ENCODE peak calls at places on chromosomes 13 and 19, in six cellular contexts. A is left lung; U is A673; X is NCI-H2107; L is hepatocyte; T is stimulated activated CD8-positive, alpha-beta memory T cell treated with anti-CD3 and anti-CD28 coated beads, Interleukin-2, amount 100 ng/mL, for 48 hours. I is an unnamed sample.

GRCh38 chr13:105762096-105762495 is 773.4 kb downstream of the EFNB2 start:
- DNase-seq in A (no peak), U (no peak), X (no peak), L (no peak), T (no peak), I (no peak)

GRCh38 chr19:609001-609340 is 19.3 kb downstream of the HCN2 start:
- DNase-seq in A (no peak), U (no peak), X (no peak), L (no peak), T (no peak), I (peak; percentile 79)

GRCh38 chr13:109249780-109250528 is 536.4 kb downstream of the IRS2 start:
- DNase-seq in A (no peak), U (no peak), X (no peak), L (no peak), T (no peak), I (no peak)

GRCh38 chr13:76976488-76976887 is 15.4 kb upstream of the CLN5 start:
- DNase-seq in A (no peak), U (no peak), X (no peak), L (no peak), T (no peak), I (no peak)

GRCh38 chr13:25872871-25873607 is 178.8 kb downstream of the SHISA2 start:
- DNase-seq in A (no peak), U (no peak), X (no peak), L (no peak), T (no peak), I (no peak)

GRCh38 chr19:54178581-54179261 is 5.8 kb upstream of the TMC4 start:
- DNase-seq in A (peak; percentile 77), U (no peak), X (peak; percentile 64), L (no peak), T (no peak), I (no peak)

GRCh38 chr19:55578761-55579747 is 1.6 kb downstream of the ZNF579 start:
- DNase-seq in A (peak; percentile 80), U (no peak), X (no peak), L (no peak), T (no peak), I (no peak)

GRCh38 chr19:6239401-6239844 is 40.4 kb downstream of the MLLT1 start:
- DNase-seq in A (peak; percentile 72), U (no peak), X (no peak), L (no peak), T (no peak), I (no peak)

GRCh38 chr19:6890938-6891337 is 3.6 kb downstream of the ADGRE1 start:
- DNase-seq in A (no peak), U (no peak), X (no peak), L (no peak), T (peak; percentile 11), I (no peak)

GRCh38 chr13:95204231-95204765 is 97.0 kb downstream of the ABCC4 start:
- DNase-seq in A (no peak), U (no peak), X (no peak), L (no peak), T (no peak), I (no peak)